ENCODE peak calls at places on chromosomes 2 and 18, in six cellular contexts. Q is HepG2, U is GM12878, E is H1, L is SK-N-SH, P is K562. C is an unnamed sample.

GRCh38 chr2:104702026-104702425 is 151.9 kb upstream of the POU3F3 start:
- DNase-seq in P (no peak), U (no peak), E (no peak), Q (no peak), L (peak; percentile 15), C (no peak)

GRCh38 chr2:84458436-84459027 is 548 bp downstream of the SUCLG1 start:
- DNase-seq in U (no peak), P (peak; percentile 27), Q (peak; percentile 49), E (no peak), L (peak; percentile 31), C (no peak)

GRCh38 chr2:9473985-9474360 is 378 bp upstream of the IAH1 start:
- DNase-seq in E (no peak), U (no peak), Q (no peak), L (peak; percentile 85), P (no peak), C (no peak)

GRCh38 chr2:66596229-66596628 is 161.3 kb downstream of the MEIS1 start:
- DNase-seq in U (no peak), Q (no peak), P (no peak), E (no peak), L (no peak), C (no peak)

GRCh38 chr2:215405722-215406581 is 29.9 kb downstream of the FN1 start:
- DNase-seq in L (no peak), Q (no peak), P (no peak), U (no peak), E (no peak), C (no peak)

GRCh38 chr2:117862459-117862858 is 48.0 kb downstream of the DDX18 start:
- DNase-seq in L (no peak), P (no peak), Q (no peak), E (no peak), U (no peak), C (no peak)

GRCh38 chr2:21331625-21332370 is 208.0 kb downstream of the TDRD15 start:
- DNase-seq in P (no peak), E (no peak), U (no peak), L (no peak), Q (no peak), C (no peak)

GRCh38 chr2:20179179-20179754 is 45.7 kb downstream of the SDC1 start:
- DNase-seq in L (peak; percentile 10), U (no peak), E (no peak), P (no peak), Q (no peak), C (no peak)

GRCh38 chr2:145845207-145845894 is 1325.4 kb upstream of the ZEB2 start:
- DNase-seq in P (no peak), Q (peak; percentile 41), U (no peak), L (no peak), E (no peak), C (no peak)

GRCh38 chr18:421236-422155 is 79.0 kb downstream of the COLEC12 start:
- DNase-seq in E (no peak), P (no peak), L (no peak), U (no peak), Q (peak; percentile 14), C (no peak)

GRCh38 chr2:181352158-181352557 is 105.0 kb upstream of the ITGA4 start:
- DNase-seq in L (no peak), E (no peak), U (no peak), Q (no peak), P (no peak), C (peak; percentile 57)

GRCh38 chr2:68762665-68763064 is 28.1 kb downstream of the ARHGAP25 start:
- DNase-seq in P (no peak), U (no peak), E (no peak), L (no peak), Q (no peak), C (no peak)

GRCh38 chr18:67519582-67519981 is 3.1 kb upstream of the DSEL start:
- DNase-seq in Q (no peak), L (no peak), P (no peak), U (no peak), E (no peak), C (no peak)

GRCh38 chr18:32284284-32284683 is 94.4 kb downstream of the MEP1B start:
- DNase-seq in U (no peak), E (no peak), P (no peak), L (no peak), Q (no peak), C (no peak)

GRCh38 chr2:177024760-177025159 is 187.8 kb upstream of the HNRNPA3 start:
- DNase-seq in L (no peak), Q (no peak), E (no peak), P (no peak), U (no peak), C (no peak)

GRCh38 chr2:47631840-47632398 is 151.0 kb upstream of the MSH6 start:
- DNase-seq in P (no peak), E (no peak), L (no peak), Q (no peak), U (no peak), C (no peak)

GRCh38 chr2:75560022-75560767 is 544 bp downstream of the EVA1A start:
- DNase-seq in Q (no peak), E (no peak), L (peak; percentile 44), U (no peak), P (no peak), C (no peak)

GRCh38 chr2:74421248-74421870 is at the start of the genes C2orf81 and WDR54:
- DNase-seq in U (peak; percentile 84), Q (peak; percentile 75), P (peak; percentile 91), E (peak; percentile 84), L (peak; percentile 98), C (peak; percentile 85)

GRCh38 chr2:27636766-27637165 is 7.9 kb downstream of the GPN1 start:
- DNase-seq in U (no peak), Q (no peak), E (no peak), L (no peak), P (no peak), C (no peak)

GRCh38 chr18:69817335-69817935 is 130.2 kb downstream of the CD226 start:
- DNase-seq in E (no peak), P (no peak), L (no peak), Q (no peak), U (no peak), C (no peak)

GRCh38 chr2:134014196-134014960 is 239.5 kb upstream of the MGAT5 start:
- DNase-seq in U (no peak), L (no peak), E (no peak), Q (no peak), P (no peak), C (no peak)

GRCh38 chr2:200221055-200221692 is 85.3 kb upstream of the SPATS2L start:
- DNase-seq in P (no peak), U (no peak), Q (peak; percentile 99), E (no peak), L (no peak), C (no peak)

GRCh38 chr2:10882568-10882967 is 29.2 kb upstream of the KCNF1 start:
- DNase-seq in P (no peak), E (no peak), L (no peak), Q (no peak), U (no peak), C (no peak)

GRCh38 chr2:10885479-10885863 is 26.3 kb upstream of the KCNF1 start:
- DNase-seq in L (no peak), E (no peak), U (no peak), Q (no peak), P (no peak), C (no peak)

GRCh38 chr2:10883066-10883465 is 28.7 kb upstream of the KCNF1 start:
- DNase-seq in E (no peak), P (no peak), Q (no peak), U (no peak), L (peak; percentile 49), C (no peak)

GRCh38 chr2:10884530-10885478 is 26.9 kb upstream of the KCNF1 start:
- DNase-seq in Q (peak; percentile 25), P (no peak), U (peak; percentile 31), L (no peak), E (no peak), C (no peak)

GRCh38 chr2:10883880-10884529 is 27.7 kb upstream of the KCNF1 start:
- DNase-seq in Q (no peak), E (no peak), U (no peak), L (no peak), P (no peak), C (no peak)
- H3K4me3 ChIP-seq in Q (no peak overlapping the region), E (no peak overlapping the region), U (no peak overlapping the region), L (no peak overlapping the region), P (no peak overlapping the region), C (no peak overlapping the region)

DNA sequence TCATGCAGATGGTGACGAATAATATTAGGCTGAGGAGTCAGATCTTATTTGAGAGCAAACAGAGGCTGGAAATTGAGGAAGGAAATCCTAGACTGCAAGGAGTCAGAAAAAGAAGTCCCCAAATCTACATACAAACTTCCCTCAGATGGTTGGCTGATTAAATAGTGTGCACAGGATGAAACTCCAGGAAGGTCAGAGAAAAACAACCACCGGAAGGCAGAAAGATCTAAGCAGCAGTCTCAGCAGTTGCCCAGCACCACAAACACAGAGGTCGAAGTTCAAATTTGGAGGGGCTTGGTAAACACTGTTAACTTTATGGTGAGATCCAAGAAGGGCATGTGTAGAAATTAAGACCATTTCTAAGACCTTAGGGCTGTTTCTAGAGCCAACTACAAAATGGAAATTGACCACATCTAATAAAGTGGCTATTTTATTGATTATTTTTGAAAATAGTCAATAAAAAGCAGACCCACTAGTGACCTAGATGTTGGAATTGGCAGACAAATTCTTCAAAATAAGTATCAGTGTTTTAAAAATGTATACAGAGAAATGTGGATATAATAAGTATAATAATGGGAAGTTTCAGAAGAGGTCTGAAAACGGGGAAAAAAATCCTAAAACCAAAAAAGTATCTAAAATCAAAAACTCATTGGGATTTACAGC is 134.8 kb downstream of the GALNT1 start:
- DNase-seq in U (no peak), P (no peak), L (no peak), Q (peak; percentile 87), E (no peak), C (no peak)
- TF ChIP-seq GABPA in U (no peak), P (no peak), L (no peak), Q (peak; percentile 75), E (no peak), C (no peak)

GRCh38 chr2:39120521-39120770 is 405 bp downstream of the SOS1 start:
- DNase-seq in E (no peak), U (no peak), Q (no peak), L (no peak), P (no peak), C (no peak)
- TF ChIP-seq CTCF in E (no peak), U (no peak), Q (no peak), L (no peak), P (no peak), C (no peak)

GRCh38 chr2:72915907-72916742 is 1.2 kb upstream of the EMX1 start:
- DNase-seq in Q (peak; percentile 60), E (no peak), L (peak; percentile 79), U (no peak), P (peak; percentile 71), C (no peak)
- H3K4me3 ChIP-seq in Q (peak overlapping the region; percentile 69), E (peak overlapping the region; percentile 70), L (no peak overlapping the region), U (peak overlapping the region; percentile 75), P (no peak overlapping the region), C (no peak overlapping the region)

GRCh38 chr2:233983445-233983844 is 66.3 kb downstream of the TRPM8 start:
- DNase-seq in E (no peak), L (no peak), P (no peak), U (no peak), Q (no peak), C (no peak)

GRCh38 chr2:233979748-233980147 is 62.6 kb downstream of the TRPM8 start:
- DNase-seq in E (no peak), L (no peak), U (no peak), P (no peak), Q (no peak), C (no peak)

GRCh38 chr2:233981574-233982420 is 64.6 kb downstream of the TRPM8 start:
- DNase-seq in U (no peak), Q (peak; percentile 81), L (no peak), E (no peak), P (no peak), C (no peak)

GRCh38 chr2:233980955-233981555 is 63.9 kb downstream of the TRPM8 start:
- DNase-seq in E (no peak), P (no peak), Q (no peak), L (no peak), U (no peak), C (no peak)

GRCh38 chr2:233982421-233983121 is 65.4 kb downstream of the TRPM8 start:
- DNase-seq in L (no peak), E (no peak), Q (peak; percentile 45), U (no peak), P (no peak), C (no peak)
- TF ChIP-seq GABPA in L (no peak), E (no peak), Q (no peak), U (no peak), P (no peak), C (no peak)